ENCODE peak calls at places on chromosome 1, in four cellular contexts. One of them, this sample, is unnamed.

GRCh38 chr1:42747125-42747524 is 7.1 kb upstream of the CLDN19 start:
- DNase-seq in cardiac muscle cell: peak
- DNase-seq in Panc1: no peak
- DNase-seq in choroid plexus epithelial cell: peak
- DNase-seq in this sample: peak

GRCh38 chr1:231020139-231020601 is 19.9 kb downstream of the FAM89A start:
- DNase-seq in cardiac muscle cell: peak
- DNase-seq in Panc1: no peak
- DNase-seq in choroid plexus epithelial cell: peak
- DNase-seq in this sample: no peak

GRCh38 chr1:216750031-216750627 is 26.9 kb upstream of the ESRRG start:
- DNase-seq in cardiac muscle cell: peak
- DNase-seq in Panc1: peak
- DNase-seq in choroid plexus epithelial cell: peak
- DNase-seq in this sample: peak

GRCh38 chr1:43729816-43730463 is 22.6 kb downstream of the ST3GAL3 start:
- DNase-seq in cardiac muscle cell: no peak
- DNase-seq in Panc1: no peak
- DNase-seq in choroid plexus epithelial cell: no peak
- DNase-seq in this sample: peak

GRCh38 chr1:184535191-184535970 is 148.6 kb downstream of the C1orf21 start:
- DNase-seq in cardiac muscle cell: peak
- DNase-seq in Panc1: no peak
- DNase-seq in choroid plexus epithelial cell: peak
- DNase-seq in this sample: peak

GRCh38 chr1:24888971-24889670 is 41.0 kb downstream of the RUNX3 start:
- DNase-seq in cardiac muscle cell: no peak
- DNase-seq in Panc1: no peak
- DNase-seq in choroid plexus epithelial cell: peak
- DNase-seq in this sample: peak

GRCh38 chr1:5743435-5744095 is 248.7 kb downstream of the NPHP4 start:
- DNase-seq in cardiac muscle cell: no peak
- DNase-seq in Panc1: no peak
- DNase-seq in choroid plexus epithelial cell: no peak
- DNase-seq in this sample: no peak

GRCh38 chr1:161044908-161045748 is 649 bp downstream of the USF1 start:
- DNase-seq in cardiac muscle cell: peak
- DNase-seq in Panc1: no peak
- DNase-seq in choroid plexus epithelial cell: peak
- DNase-seq in this sample: peak

GRCh38 chr1:96060621-96061020 is 661.0 kb upstream of the PTBP2 start:
- DNase-seq in cardiac muscle cell: no peak
- DNase-seq in Panc1: no peak
- DNase-seq in choroid plexus epithelial cell: no peak
- DNase-seq in this sample: no peak

GRCh38 chr1:168879906-168880734 is 151.1 kb upstream of the DPT start:
- DNase-seq in cardiac muscle cell: peak
- DNase-seq in Panc1: no peak
- DNase-seq in choroid plexus epithelial cell: peak
- DNase-seq in this sample: peak

GRCh38 chr1:234758851-234759250 is 148.9 kb upstream of the IRF2BP2 start:
- DNase-seq in cardiac muscle cell: no peak
- DNase-seq in Panc1: no peak
- DNase-seq in choroid plexus epithelial cell: peak
- DNase-seq in this sample: no peak
- H3K4me3 ChIP-seq in cardiac muscle cell: no peak
- H3K4me3 ChIP-seq in Panc1: no peak
- H3K4me3 ChIP-seq in choroid plexus epithelial cell: no peak
- H3K4me3 ChIP-seq in this sample: no peak

DNA sequence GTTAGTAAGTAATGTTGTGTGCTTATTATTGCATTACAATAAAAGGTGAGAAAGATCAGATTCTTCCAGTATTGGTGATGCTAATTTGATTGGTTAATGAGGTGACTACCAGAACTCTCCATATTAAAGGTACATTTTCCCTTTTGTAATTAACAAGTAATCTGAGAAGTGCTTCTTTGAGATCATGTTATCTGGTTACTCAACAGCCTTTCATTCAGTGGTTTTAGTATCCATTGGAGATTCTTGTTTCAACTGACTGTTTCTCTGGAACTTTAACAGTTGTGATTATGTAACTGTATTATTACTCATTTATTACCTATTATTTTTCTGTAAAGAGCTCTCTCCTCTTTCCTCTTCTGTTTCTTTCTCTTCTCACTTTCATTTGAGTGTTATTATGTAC is 86.7 kb downstream of the PEX14 start:
- DNase-seq in cardiac muscle cell: peak
- DNase-seq in Panc1: no peak
- DNase-seq in choroid plexus epithelial cell: peak
- DNase-seq in this sample: peak
- TF ChIP-seq CTCF in cardiac muscle cell: no peak
- TF ChIP-seq CTCF in Panc1: no peak
- TF ChIP-seq CTCF in choroid plexus epithelial cell: no peak
- TF ChIP-seq CTCF in this sample: no peak

DNA sequence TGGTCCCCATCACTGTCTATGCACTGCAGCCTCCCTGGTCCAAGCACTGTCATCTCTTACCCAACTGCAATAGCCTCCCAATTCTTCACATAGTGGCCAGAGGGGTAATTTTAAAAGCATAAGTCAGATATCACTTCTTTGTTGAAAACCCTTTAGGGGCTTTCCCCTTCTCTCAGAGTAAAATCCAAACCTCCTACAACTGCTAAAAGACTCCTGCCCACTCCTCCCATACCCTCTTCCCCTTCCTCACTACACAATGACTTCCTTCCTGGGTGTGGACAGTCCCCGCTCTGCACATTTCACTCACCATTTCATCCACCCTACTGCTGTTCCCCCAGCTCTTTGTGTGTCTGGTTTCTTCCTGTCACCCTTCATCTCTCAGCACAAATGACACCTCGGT is 8.3 kb downstream of the MCOLN2 start:
- DNase-seq in cardiac muscle cell: no peak
- DNase-seq in Panc1: no peak
- DNase-seq in choroid plexus epithelial cell: no peak
- DNase-seq in this sample: no peak
- H3K4me3 ChIP-seq in cardiac muscle cell: no peak
- H3K4me3 ChIP-seq in Panc1: no peak
- H3K4me3 ChIP-seq in choroid plexus epithelial cell: no peak
- H3K4me3 ChIP-seq in this sample: no peak

GRCh38 chr1:85024736-85025135 is 23.6 kb downstream of the MCOLN3 start:
- DNase-seq in cardiac muscle cell: no peak
- DNase-seq in Panc1: no peak
- DNase-seq in choroid plexus epithelial cell: no peak
- DNase-seq in this sample: no peak
- TF ChIP-seq CTCF in cardiac muscle cell: no peak
- TF ChIP-seq CTCF in Panc1: peak
- TF ChIP-seq CTCF in choroid plexus epithelial cell: peak
- TF ChIP-seq CTCF in this sample: no peak

GRCh38 chr1:27314737-27315136 is 7.2 kb upstream of the TMEM222 start:
- DNase-seq in cardiac muscle cell: no peak
- DNase-seq in Panc1: no peak
- DNase-seq in choroid plexus epithelial cell: no peak
- DNase-seq in this sample: no peak
- H3K4me3 ChIP-seq in cardiac muscle cell: no peak
- H3K4me3 ChIP-seq in Panc1: no peak
- H3K4me3 ChIP-seq in choroid plexus epithelial cell: no peak
- H3K4me3 ChIP-seq in this sample: no peak

GRCh38 chr1:151502859-151503509 is 8.2 kb upstream of the CGN start:
- DNase-seq in cardiac muscle cell: no peak
- DNase-seq in Panc1: no peak
- DNase-seq in choroid plexus epithelial cell: no peak
- DNase-seq in this sample: no peak

GRCh38 chr1:151499355-151499754 is 11.8 kb upstream of the CGN start:
- DNase-seq in cardiac muscle cell: no peak
- DNase-seq in Panc1: no peak
- DNase-seq in choroid plexus epithelial cell: no peak
- DNase-seq in this sample: no peak

GRCh38 chr1:151499930-151500329 is 11.3 kb upstream of the CGN start:
- DNase-seq in cardiac muscle cell: no peak
- DNase-seq in Panc1: no peak
- DNase-seq in choroid plexus epithelial cell: no peak
- DNase-seq in this sample: no peak

GRCh38 chr1:151502035-151502728 is 9.0 kb upstream of the CGN start:
- DNase-seq in cardiac muscle cell: no peak
- DNase-seq in Panc1: no peak
- DNase-seq in choroid plexus epithelial cell: no peak
- DNase-seq in this sample: no peak

DNA sequence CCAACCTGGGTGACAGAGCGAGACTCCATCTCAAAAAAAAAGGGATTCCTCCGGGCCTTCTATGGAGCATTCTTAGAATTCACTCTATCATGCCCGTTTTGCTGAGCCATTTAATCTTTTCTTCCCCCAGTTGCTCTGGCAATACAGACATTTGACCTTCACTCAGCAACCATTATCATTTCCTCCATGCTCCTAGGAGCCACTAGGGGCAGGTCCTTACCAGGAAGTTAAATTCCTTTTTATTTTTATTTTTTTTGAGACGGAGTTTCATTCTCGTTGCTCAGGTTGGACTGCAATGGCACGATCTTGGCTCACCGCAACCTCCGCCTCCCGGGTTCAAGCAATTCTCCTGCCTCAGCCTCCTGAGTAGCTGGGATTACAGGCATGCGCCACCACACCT is 9.7 kb upstream of the CGN start:
- DNase-seq in cardiac muscle cell: no peak
- DNase-seq in Panc1: no peak
- DNase-seq in choroid plexus epithelial cell: no peak
- DNase-seq in this sample: no peak
- TF ChIP-seq CTCF in cardiac muscle cell: peak
- TF ChIP-seq CTCF in Panc1: no peak
- TF ChIP-seq CTCF in choroid plexus epithelial cell: peak
- TF ChIP-seq CTCF in this sample: peak

GRCh38 chr1:203290261-203291089 is 14.8 kb upstream of the BTG2 start:
- DNase-seq in cardiac muscle cell: peak
- DNase-seq in Panc1: no peak
- DNase-seq in choroid plexus epithelial cell: peak
- DNase-seq in this sample: peak

GRCh38 chr1:203288351-203288894 is 16.9 kb upstream of the BTG2 start:
- DNase-seq in cardiac muscle cell: no peak
- DNase-seq in Panc1: no peak
- DNase-seq in choroid plexus epithelial cell: no peak
- DNase-seq in this sample: no peak

GRCh38 chr1:203289982-203290260 is 15.4 kb upstream of the BTG2 start:
- DNase-seq in cardiac muscle cell: no peak
- DNase-seq in Panc1: no peak
- DNase-seq in choroid plexus epithelial cell: no peak
- DNase-seq in this sample: no peak

GRCh38 chr1:203289281-203289981 is 15.9 kb upstream of the BTG2 start:
- DNase-seq in cardiac muscle cell: no peak
- DNase-seq in Panc1: no peak
- DNase-seq in choroid plexus epithelial cell: no peak
- DNase-seq in this sample: no peak

DNA sequence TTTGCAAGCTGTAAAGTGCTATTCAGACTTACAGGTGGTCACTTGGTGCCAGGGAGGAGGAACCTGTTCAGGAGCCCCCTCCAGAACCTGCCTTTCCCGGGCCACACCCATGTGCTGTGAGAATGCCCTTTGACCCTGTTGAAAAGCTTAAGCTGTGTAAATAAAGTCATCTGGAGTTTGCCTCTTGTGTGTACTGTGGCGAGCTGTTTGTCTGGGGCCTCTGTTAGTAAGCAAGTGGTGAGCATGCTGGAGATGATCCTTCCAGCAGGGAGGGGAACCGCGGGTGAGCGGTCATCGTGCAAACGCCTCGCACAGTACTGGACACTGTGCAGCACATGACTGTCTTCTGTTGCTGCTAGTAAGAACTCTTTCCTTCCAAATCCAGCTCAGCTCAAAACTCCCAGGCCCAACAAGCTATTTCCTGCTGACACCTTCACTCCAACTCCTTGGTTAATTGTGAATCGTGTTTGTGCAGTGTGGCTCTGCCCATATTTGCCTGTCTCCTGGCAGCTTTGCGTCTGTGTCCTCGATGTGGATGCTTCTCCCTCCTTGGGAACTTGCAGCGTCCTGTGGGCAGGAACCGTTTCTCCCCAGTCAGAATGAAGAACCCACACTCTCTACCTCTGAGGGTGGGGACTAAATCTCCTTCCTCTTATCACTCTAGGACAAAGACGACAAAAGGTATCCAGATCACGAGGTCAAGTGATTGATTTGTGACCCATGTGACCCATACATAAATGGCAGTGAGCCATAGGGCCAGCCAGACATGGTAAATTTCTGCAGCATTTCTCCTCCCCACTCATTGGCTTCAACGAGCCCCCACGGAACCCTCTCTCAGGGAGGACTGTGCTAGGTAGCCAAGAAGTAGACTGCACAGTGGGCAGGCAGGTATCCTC is 13.9 kb upstream of the BTG2 start:
- DNase-seq in cardiac muscle cell: no peak
- DNase-seq in Panc1: no peak
- DNase-seq in choroid plexus epithelial cell: no peak
- DNase-seq in this sample: no peak
- H3K4me3 ChIP-seq in cardiac muscle cell: no peak
- H3K4me3 ChIP-seq in Panc1: no peak
- H3K4me3 ChIP-seq in choroid plexus epithelial cell: no peak
- H3K4me3 ChIP-seq in this sample: no peak

This sample was measured in fibroblast of mammary gland.